ENCODE peak calls at places on chromosomes 16 and 17, in ten cellular contexts. A is Caco-2; G is mucosa of gallbladder; P is AG04450; E is stimulated activated CD4-positive, alpha-beta T cell treated with anti-CD3 and anti-CD28 coated beads, TNF-alpha, amount 100 ng/mL, for 48 hours; M is breast epithelium; I is suprapubic skin; F is WTC11; X is activated B cell treated with CpG ODN at 0.5 μM for 24 hours; H is HEK293T. U is an unnamed sample.

GRCh38 chr17:4877089-4877488 is 22.2 kb upstream of the C17orf107 start:
- DNase-seq in A (no peak), G (no peak), P (no peak), E (no peak), M (no peak), I (no peak), F (no peak), X (no peak), H (no peak), U (peak)

GRCh38 chr17:58279736-58280479 is 827 bp downstream of the MPO start:
- DNase-seq in A (no peak), G (no peak), P (no peak), E (no peak), M (no peak), I (no peak), F (no peak), X (no peak), H (peak), U (no peak)

GRCh38 chr17:70521821-70522256 is 352.5 kb downstream of the KCNJ2 start:
- DNase-seq in A (no peak), G (peak), P (no peak), E (no peak), M (no peak), I (no peak), F (no peak), X (no peak), H (no peak), U (peak)

GRCh38 chr17:3693829-3694231 is 2.1 kb downstream of the P2RX5 start:
- DNase-seq in A (no peak), G (no peak), P (no peak), E (no peak), M (no peak), I (no peak), F (no peak), X (peak), H (no peak), U (no peak)

GRCh38 chr16:67647111-67647651 is 2.2 kb downstream of the CARMIL2 start:
- DNase-seq in A (no peak), G (no peak), P (no peak), E (no peak), M (no peak), I (no peak), F (no peak), X (no peak), H (no peak), U (no peak)

GRCh38 chr17:7293821-7294613 is 422 bp downstream of the YBX2 start:
- DNase-seq in A (peak), G (peak), P (no peak), E (no peak), M (no peak), I (no peak), F (peak), X (no peak), H (no peak), U (no peak)

GRCh38 chr16:78916928-78917545 is 683.5 kb downstream of the MAF start:
- DNase-seq in A (no peak), G (no peak), P (no peak), E (no peak), M (no peak), I (no peak), F (no peak), X (no peak), H (no peak), U (no peak)

GRCh38 chr16:11203111-11203623 is 52.8 kb downstream of the SOCS1 start:
- DNase-seq in A (no peak), G (no peak), P (no peak), E (no peak), M (no peak), I (no peak), F (no peak), X (no peak), H (no peak), U (no peak)

GRCh38 chr17:8253801-8254200 is 4.7 kb downstream of the PFAS start:
- DNase-seq in A (peak), G (no peak), P (no peak), E (no peak), M (no peak), I (no peak), F (no peak), X (no peak), H (no peak), U (peak)

GRCh38 chr16:20191566-20191965 is 117.9 kb upstream of the GPR139 start:
- DNase-seq in A (no peak), G (no peak), P (no peak), E (no peak), M (no peak), I (no peak), F (no peak), X (no peak), H (no peak), U (no peak)

GRCh38 chr17:69575346-69575761 is 160.9 kb downstream of the MAP2K6 start:
- DNase-seq in A (no peak), G (no peak), P (peak), E (no peak), M (no peak), I (no peak), F (no peak), X (no peak), H (no peak), U (no peak)

GRCh38 chr17:69123626-69124025 is 18.1 kb downstream of the ABCA6 start:
- DNase-seq in A (no peak), G (no peak), P (no peak), E (no peak), M (no peak), I (no peak), F (no peak), X (no peak), H (no peak), U (no peak)

GRCh38 chr16:19809121-19809635 is 75.5 kb downstream of the GPRC5B start:
- DNase-seq in A (no peak), G (no peak), P (no peak), E (no peak), M (no peak), I (no peak), F (no peak), X (no peak), H (no peak), U (no peak)

GRCh38 chr17:82297280-82297803 is 20.1 kb downstream of the CD7 start:
- DNase-seq in A (no peak), G (peak), P (no peak), E (peak), M (peak), I (peak), F (no peak), X (peak), H (no peak), U (peak)

GRCh38 chr17:58813712-58814111 is 58.1 kb downstream of the PPM1E start:
- DNase-seq in A (no peak), G (no peak), P (no peak), E (no peak), M (no peak), I (no peak), F (no peak), X (no peak), H (no peak), U (no peak)

GRCh38 chr17:35795871-35796265 is 427 bp upstream of the MMP28 start:
- DNase-seq in A (no peak), G (no peak), P (no peak), E (no peak), M (no peak), I (no peak), F (no peak), X (no peak), H (no peak), U (no peak)

GRCh38 chr16:68416057-68417046 is 32.0 kb downstream of the SMPD3 start:
- DNase-seq in A (no peak), G (peak), P (no peak), E (no peak), M (peak), I (no peak), F (no peak), X (no peak), H (no peak), U (no peak)

GRCh38 chr16:82044585-82044911 is 9.5 kb downstream of the HSD17B2 start:
- DNase-seq in A (peak), G (no peak), P (no peak), E (no peak), M (no peak), I (peak), F (no peak), X (no peak), H (no peak), U (no peak)

GRCh38 chr16:78629173-78629572 is 529.7 kb downstream of the WWOX start:
- DNase-seq in A (no peak), G (no peak), P (no peak), E (no peak), M (no peak), I (no peak), F (no peak), X (no peak), H (no peak), U (no peak)

GRCh38 chr16:88922114-88922825 is 54.7 kb downstream of the CBFA2T3 start:
- DNase-seq in A (no peak), G (peak), P (peak), E (no peak), M (no peak), I (peak), F (peak), X (no peak), H (no peak), U (peak)